ENCODE peak calls at places on chromosomes 11 and 22, in ten cellular contexts. O is Peyer's patch, W is GM10248, X is prostate gland, Y is endothelial cell of umbilical vein, N is MCF 10A, Z is PC-3, G is transverse colon, E is HFF-Myc, K is neural progenitor cell. P is an unnamed sample.

GRCh38 chr11:19890308-19890707 is 177.7 kb downstream of the NAV2 start:
- DNase-seq in N (peak), E (peak), Z (peak), Y (peak), K (no peak), G (no peak), W (no peak), O (no peak), X (no peak), P (no peak)

GRCh38 chr11:33978376-33978775 is 73.2 kb upstream of the CAPRIN1 start:
- DNase-seq in N (no peak), Z (no peak), E (no peak), Y (no peak), K (no peak), O (no peak), X (no peak), W (no peak), G (no peak), P (no peak)

GRCh38 chr11:65560555-65561418 is 2.6 kb upstream of the LTBP3 start:
- DNase-seq in K (peak), E (no peak), Z (peak), X (no peak), G (peak), W (no peak), Y (peak), O (no peak), N (peak), P (no peak)

GRCh38 chr11:17508306-17508705 is 31.7 kb upstream of the ABCC8 start:
- DNase-seq in O (no peak), E (no peak), X (no peak), G (no peak), Z (no peak), Y (no peak), K (no peak), W (no peak), N (no peak), P (no peak)

GRCh38 chr22:41334215-41334614 is 32.9 kb downstream of the ZC3H7B start:
- DNase-seq in Z (no peak), X (no peak), N (no peak), Y (no peak), K (no peak), E (no peak), G (no peak), O (no peak), W (no peak), P (no peak)

GRCh38 chr22:42792909-42793847 is 63.9 kb downstream of the ARFGAP3 start:
- DNase-seq in W (no peak), G (no peak), Z (no peak), O (no peak), Y (no peak), E (no peak), N (no peak), X (no peak), K (no peak), P (no peak)

GRCh38 chr11:106398396-106399074 is 321.1 kb downstream of the AASDHPPT start:
- DNase-seq in N (no peak), Y (no peak), W (no peak), Z (peak), K (no peak), G (no peak), X (no peak), O (no peak), E (no peak), P (no peak)

GRCh38 chr11:45846174-45846675 is 1.1 kb upstream of the CRY2 start:
- DNase-seq in K (no peak), X (no peak), O (no peak), W (no peak), E (no peak), Z (no peak), N (no peak), G (no peak), Y (no peak), P (no peak)

GRCh38 chr11:118635237-118635591 is 27.8 kb downstream of the PHLDB1 start:
- DNase-seq in K (peak), G (no peak), Z (no peak), W (no peak), X (peak), Y (no peak), E (no peak), O (no peak), N (no peak), P (no peak)

GRCh38 chr11:78044706-78045105 is 19.0 kb upstream of the THRSP start:
- DNase-seq in K (no peak), N (no peak), E (no peak), X (no peak), Y (no peak), W (no peak), Z (no peak), G (peak), O (peak), P (no peak)

GRCh38 chr11:97361812-97362378 is 972.1 kb downstream of the JRKL start:
- DNase-seq in X (no peak), Z (peak), O (no peak), N (peak), K (no peak), G (no peak), W (no peak), E (no peak), Y (no peak), P (no peak)

GRCh38 chr11:11620251-11620965 is 1.4 kb downstream of the GALNT18 start:
- DNase-seq in K (peak), N (peak), O (peak), X (peak), E (no peak), Y (no peak), G (peak), W (peak), Z (peak), P (no peak)

GRCh38 chr11:9859491-9860305 is 195.8 kb downstream of the SWAP70 start:
- DNase-seq in O (no peak), E (no peak), N (peak), Y (peak), Z (no peak), K (no peak), G (no peak), W (no peak), X (no peak), P (no peak)

GRCh38 chr22:44448271-44448780 is 49.7 kb downstream of the RTL6 start:
- DNase-seq in O (peak), G (peak), Y (no peak), W (no peak), E (peak), K (no peak), Z (peak), X (peak), N (peak), P (no peak)

GRCh38 chr22:46053563-46054090 is 76.7 kb upstream of the WNT7B start:
- DNase-seq in W (no peak), X (peak), Z (peak), K (no peak), N (peak), G (peak), Y (peak), E (no peak), O (peak), P (peak)

GRCh38 chr11:46529928-46530574 is 63.8 kb downstream of the AMBRA1 start:
- DNase-seq in Y (no peak), Z (no peak), K (no peak), X (no peak), N (no peak), W (no peak), G (no peak), E (no peak), O (no peak), P (no peak)

GRCh38 chr11:119742263-119742861 is 13.4 kb upstream of the NECTIN1 start:
- DNase-seq in E (no peak), Z (no peak), K (peak), G (peak), N (no peak), Y (no peak), W (no peak), X (no peak), O (no peak), P (no peak)

GRCh38 chr22:28923826-28924732 is 40.7 kb downstream of the ZNRF3 start:
- DNase-seq in Z (no peak), E (no peak), G (peak), K (no peak), N (no peak), Y (no peak), W (no peak), O (peak), X (peak), P (no peak)

GRCh38 chr11:47667555-47667954 is 25.2 kb upstream of the MTCH2 start:
- DNase-seq in Z (no peak), O (no peak), X (no peak), N (no peak), K (no peak), Y (no peak), W (no peak), G (no peak), E (no peak), P (no peak)

GRCh38 chr22:20173720-20174119 is 22.9 kb upstream of the CCDC188 start:
- DNase-seq in N (no peak), E (no peak), O (no peak), Z (no peak), Y (no peak), X (no peak), W (no peak), G (no peak), K (peak), P (no peak)

GRCh38 chr22:45692549-45692948 is 20.9 kb downstream of the ATXN10 start:
- DNase-seq in Z (peak), Y (peak), E (no peak), K (no peak), G (no peak), N (no peak), W (no peak), X (no peak), O (no peak), P (no peak)

GRCh38 chr11:1476946-1477736 is 9.4 kb downstream of the MOB2 start:
- DNase-seq in O (no peak), W (no peak), Z (no peak), N (no peak), E (no peak), K (no peak), G (no peak), X (no peak), Y (no peak), P (no peak)

GRCh38 chr11:20289732-20290131 is 73.8 kb upstream of the HTATIP2 start:
- DNase-seq in N (no peak), O (no peak), K (peak), E (no peak), G (no peak), W (no peak), Z (no peak), X (no peak), Y (no peak), P (no peak)

GRCh38 chr22:20550851-20551744 is 43.7 kb downstream of the MED15 start:
- DNase-seq in Y (peak), O (no peak), Z (no peak), E (no peak), W (peak), X (no peak), G (no peak), N (no peak), K (peak), P (no peak)

GRCh38 chr11:61885166-61885778 is 6.1 kb downstream of the FADS3 start:
- DNase-seq in N (no peak), X (no peak), O (no peak), K (peak), Z (no peak), W (no peak), E (no peak), Y (no peak), G (no peak), P (no peak)

GRCh38 chr22:32334640-32335365 is 22.9 kb upstream of the RFPL3 start:
- DNase-seq in G (no peak), O (peak), K (no peak), N (no peak), W (no peak), X (no peak), Z (no peak), Y (no peak), E (no peak), P (no peak)

GRCh38 chr11:101128571-101129202 is 926 bp downstream of the PGR start:
- DNase-seq in W (peak), E (no peak), Y (no peak), X (no peak), Z (no peak), O (no peak), N (no peak), K (peak), G (no peak), P (no peak)

GRCh38 chr11:6667733-6668374 is 12.2 kb upstream of the DCHS1 start:
- DNase-seq in W (no peak), Y (peak), K (peak), X (no peak), O (no peak), G (no peak), E (no peak), Z (peak), N (peak), P (no peak)
- TF ChIP-seq CTCF in W (no peak), Y (peak), K (peak), X (peak), O (peak), G (peak), E (peak), Z (peak), N (peak), P (peak)

GRCh38 chr11:131889760-131890620 is 519.6 kb downstream of the NTM start:
- DNase-seq in G (no peak), X (no peak), Z (no peak), Y (no peak), K (peak), W (no peak), N (no peak), O (no peak), E (no peak), P (no peak)
- TF ChIP-seq CTCF in G (no peak), X (no peak), Z (no peak), Y (no peak), K (peak), W (no peak), N (no peak), O (no peak), E (no peak), P (no peak)

DNA sequence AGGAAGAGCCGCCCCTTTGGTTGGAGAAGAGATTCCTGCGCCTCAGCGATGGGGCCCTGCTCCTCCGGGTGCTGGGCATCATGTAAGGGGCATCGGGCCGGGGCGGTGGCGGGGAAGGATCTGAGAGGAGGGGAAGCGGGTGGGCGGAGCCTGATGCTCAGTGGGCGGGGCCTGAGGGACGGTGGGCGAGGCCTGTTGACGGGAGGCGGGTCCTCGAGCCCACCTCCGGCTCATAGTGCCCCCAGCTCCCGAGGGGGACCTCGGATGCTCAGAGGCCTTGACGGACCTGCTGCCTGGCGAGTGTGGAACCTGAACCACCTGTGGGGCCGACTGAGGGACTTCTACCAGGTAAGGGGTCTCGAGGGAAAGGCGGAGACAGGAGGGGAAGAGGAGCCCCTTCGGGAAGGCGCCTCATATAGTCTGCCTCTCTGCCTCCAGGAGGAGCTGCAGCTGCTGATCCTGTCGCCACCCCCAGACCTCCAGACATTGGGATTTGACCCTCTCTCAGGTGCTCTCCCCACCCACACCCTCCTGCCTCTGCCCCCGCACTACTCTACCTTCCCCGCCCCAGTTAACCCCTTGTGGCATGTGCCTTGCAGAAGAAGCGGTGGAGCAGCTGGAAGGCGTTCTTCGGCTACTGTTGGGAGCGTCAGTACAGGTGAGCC is 799 bp downstream of the CCDC88B start:
- DNase-seq in O (peak), G (peak), X (no peak), E (no peak), W (peak), Y (peak), Z (no peak), K (peak), N (no peak), P (peak)
- TF ChIP-seq CTCF in O (no peak), G (no peak), X (no peak), E (no peak), W (no peak), Y (no peak), Z (no peak), K (peak), N (no peak), P (no peak)

DNA sequence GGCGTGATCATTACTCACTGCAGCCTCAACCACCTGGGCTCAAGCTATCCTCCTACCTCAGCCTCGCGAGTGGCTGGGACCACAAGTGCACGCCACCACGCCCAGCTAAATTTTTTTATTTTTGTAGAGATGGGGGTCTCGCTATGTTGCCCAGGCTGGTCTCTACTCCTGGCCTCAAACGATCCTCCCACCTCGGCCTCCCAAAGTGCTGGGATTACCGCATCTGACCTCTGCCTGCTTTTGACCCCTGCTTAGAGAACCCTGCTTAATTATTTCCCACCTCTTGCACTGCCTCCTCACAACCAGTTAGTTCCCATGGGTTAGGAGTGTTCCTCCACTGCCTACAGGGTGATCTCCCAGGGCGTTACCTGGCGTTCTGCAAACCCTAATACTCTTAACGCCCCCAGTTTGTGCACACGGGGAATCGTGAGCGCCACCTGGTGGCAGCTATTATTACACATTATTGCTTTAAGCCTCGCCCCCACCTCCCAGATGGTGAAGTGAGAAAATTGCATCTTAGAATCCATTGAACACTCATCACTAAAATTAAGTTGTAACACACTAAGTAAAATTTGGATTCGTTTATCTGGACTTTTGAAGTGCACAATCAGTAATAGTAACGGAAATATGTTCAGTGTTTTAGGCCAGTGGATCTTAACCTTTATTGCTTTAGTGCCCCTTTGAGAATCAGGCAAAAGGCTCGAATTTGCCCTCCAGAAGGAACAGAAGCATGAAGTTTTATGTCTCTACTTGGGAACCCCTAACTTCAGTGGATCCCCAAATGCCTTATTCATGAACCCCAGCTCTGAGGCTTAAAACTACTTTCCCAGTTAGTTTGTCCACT is 61.4 kb upstream of the ASPHD2 start:
- DNase-seq in N (peak), G (peak), X (no peak), E (no peak), Y (peak), K (peak), O (peak), W (peak), Z (peak), P (peak)
- TF ChIP-seq CTCF in N (peak), G (peak), X (peak), E (peak), Y (peak), K (peak), O (peak), W (peak), Z (peak), P (peak)

GRCh38 chr11:108882211-108882831 is 217.5 kb downstream of the DDX10 start:
- DNase-seq in Y (no peak), Z (no peak), W (no peak), E (no peak), K (no peak), O (no peak), G (no peak), N (no peak), X (no peak), P (no peak)

GRCh38 chr11:108880510-108880909 is 215.6 kb downstream of the DDX10 start:
- DNase-seq in O (no peak), K (no peak), E (peak), N (no peak), Y (peak), Z (no peak), X (no peak), G (no peak), W (no peak), P (no peak)

GRCh38 chr11:108886608-108887007 is 221.7 kb downstream of the DDX10 start:
- DNase-seq in Z (peak), E (no peak), N (no peak), O (no peak), K (no peak), G (no peak), W (no peak), X (no peak), Y (peak), P (no peak)

GRCh38 chr11:108881136-108881535 is 216.3 kb downstream of the DDX10 start:
- DNase-seq in N (no peak), W (no peak), E (no peak), Z (peak), O (no peak), G (no peak), K (no peak), X (no peak), Y (no peak), P (no peak)
- TF ChIP-seq CTCF in N (no peak), W (no peak), E (no peak), Z (no peak), O (no peak), G (no peak), K (no peak), X (no peak), Y (no peak), P (no peak)